ENCODE peak calls at places on chromosomes 4 and X, in five cellular contexts. U is HT-29, A is AG10803, Y is IMR-90, P is AG20443. Q is an unnamed sample.

GRCh38 chr4:7808752-7809151 is 130.9 kb downstream of the AFAP1 start:
- DNase-seq in U (no peak), Y (peak), P (no peak), A (peak), Q (no peak)

GRCh38 chr4:83552085-83552484 is 16.2 kb downstream of the GPAT3 start:
- DNase-seq in P (peak), A (peak), Y (no peak), U (no peak), Q (no peak)

GRCh38 chrX:21479695-21480280 is 105.6 kb downstream of the CNKSR2 start:
- DNase-seq in A (peak), P (peak), U (peak), Y (peak), Q (peak)

GRCh38 chrX:37347420-37347819 is 1.7 kb upstream of the PRRG1 start:
- DNase-seq in U (no peak), Y (peak), A (peak), P (peak), Q (no peak)

GRCh38 chrX:77431227-77431626 is 16.0 kb upstream of the FGF16 start:
- DNase-seq in P (peak), Y (peak), A (peak), U (peak), Q (no peak)

GRCh38 chr4:140020457-140021361 is 133.3 kb downstream of the MAML3 start:
- DNase-seq in P (no peak), A (no peak), Y (peak), U (peak), Q (no peak)

GRCh38 chr4:94063084-94063483 is 144.6 kb upstream of the SMARCAD1 start:
- DNase-seq in U (no peak), Y (no peak), P (no peak), A (no peak), Q (no peak)

GRCh38 chrX:97728225-97728624 is 844.5 kb downstream of the RPA4 start:
- DNase-seq in A (no peak), U (no peak), Y (no peak), P (no peak), Q (no peak)

GRCh38 chr4:148238797-148239196 is 203.4 kb downstream of the NR3C2 start:
- DNase-seq in A (no peak), Y (no peak), U (no peak), P (no peak), Q (peak)

GRCh38 chrX:44227981-44228380 is 115.5 kb downstream of the EFHC2 start:
- DNase-seq in U (no peak), A (no peak), P (no peak), Y (no peak), Q (no peak)

GRCh38 chrX:10932842-10933440 is 178.2 kb upstream of the HCCS start:
- DNase-seq in U (no peak), A (no peak), Y (peak), P (no peak), Q (no peak)

GRCh38 chrX:110228453-110228852 is 89.4 kb downstream of the AMMECR1 start:
- DNase-seq in U (no peak), A (no peak), Y (no peak), P (no peak), Q (no peak)

GRCh38 chr4:79255793-79256192 is 70.1 kb downstream of the NAA11 start:
- DNase-seq in Y (no peak), P (no peak), U (no peak), A (no peak), Q (no peak)

GRCh38 chr4:102665527-102665926 is 95.2 kb downstream of the MANBA start:
- DNase-seq in A (peak), U (no peak), Y (peak), P (no peak), Q (no peak)

GRCh38 chr4:45063166-45063565 is 336.8 kb upstream of the GNPDA2 start:
- DNase-seq in U (no peak), Y (no peak), P (no peak), A (no peak), Q (no peak)

GRCh38 chr4:3304831-3305609 is 12.2 kb downstream of the RGS12 start:
- DNase-seq in U (no peak), A (no peak), Y (peak), P (peak), Q (no peak)

GRCh38 chr4:158208931-158209640 is 1.2 kb upstream of the TMEM144 start:
- DNase-seq in A (no peak), Y (no peak), U (no peak), P (no peak), Q (no peak)

GRCh38 chr4:148445903-148446261 is 3.7 kb upstream of the NR3C2 start:
- DNase-seq in U (no peak), A (no peak), Y (no peak), P (no peak), Q (no peak)

GRCh38 chr4:172377486-172378140 is 564.4 kb downstream of the GALNTL6 start:
- DNase-seq in P (no peak), U (no peak), Y (no peak), A (no peak), Q (no peak)

GRCh38 chr4:141066690-141067089 is 66.6 kb downstream of the RNF150 start:
- DNase-seq in A (no peak), Y (no peak), U (no peak), P (no peak), Q (no peak)

GRCh38 chr4:52825311-52826090 is 36.6 kb upstream of the RASL11B start:
- DNase-seq in P (no peak), A (no peak), Y (peak), U (no peak), Q (no peak)

GRCh38 chr4:140556372-140557085 is 12.2 kb downstream of the UCP1 start:
- DNase-seq in P (no peak), A (no peak), Y (no peak), U (no peak), Q (no peak)

GRCh38 chrX:23118163-23118562 is 118.4 kb downstream of the DDX53 start:
- DNase-seq in P (no peak), U (no peak), A (no peak), Y (no peak), Q (no peak)

GRCh38 chr4:98383431-98384106 is 122.4 kb downstream of the RAP1GDS1 start:
- DNase-seq in Y (no peak), U (no peak), P (no peak), A (no peak), Q (no peak)

GRCh38 chr4:144578681-144579080 is 67.3 kb upstream of the HHIP start:
- DNase-seq in A (no peak), U (no peak), P (no peak), Y (peak), Q (no peak)

GRCh38 chrX:151543706-151544105 is 19.8 kb upstream of the PASD1 start:
- DNase-seq in Y (no peak), P (no peak), U (no peak), A (peak), Q (no peak)

GRCh38 chr4:85823295-85823694 is 348.3 kb downstream of the ARHGAP24 start:
- DNase-seq in A (peak), U (no peak), P (peak), Y (peak), Q (no peak)

GRCh38 chrX:47623540-47624027 is 3.9 kb upstream of the SYN1 start:
- DNase-seq in Y (peak), U (peak), P (peak), A (peak), Q (peak)

GRCh38 chr4:96983830-96984229 is 1143.9 kb downstream of the PDHA2 start:
- DNase-seq in Y (no peak), A (no peak), P (no peak), U (no peak), Q (peak)

GRCh38 chrX:110026099-110026844 is 23.4 kb downstream of the TMEM164 start:
- DNase-seq in U (peak), A (peak), P (peak), Y (no peak), Q (peak)

GRCh38 chr4:30717208-30718020 is 2.8 kb upstream of the PCDH7 start:
- DNase-seq in P (peak), Y (peak), U (peak), A (peak), Q (peak)

GRCh38 chr4:184598753-184599491 is 50.3 kb downstream of the CASP3 start:
- DNase-seq in A (peak), U (no peak), Y (no peak), P (peak), Q (peak)

GRCh38 chr4:146957252-146957651 is 11.6 kb upstream of the TTC29 start:
- DNase-seq in Y (peak), A (peak), U (no peak), P (peak), Q (no peak)